ENCODE peak calls at places on chromosome 20, in eight cellular contexts. T is heart left ventricle, B is IMR-90, A is A549, K is gastrocnemius medialis, G is ovary, X is uterus, R is HCT116. W is an unnamed sample.

GRCh38 chr20:18679020-18679419 is 91.2 kb downstream of the DTD1 start:
- DNase-seq in T (no peak), B (peak; percentile 39), A (peak; percentile 16), K (no peak), G (no peak), X (no peak), R (no peak), W (no peak)

GRCh38 chr20:34452281-34452982 is 63.8 kb upstream of the DYNLRB1 start:
- DNase-seq in T (no peak), B (peak; percentile 57), A (no peak), K (no peak), G (no peak), X (no peak), R (no peak), W (no peak)

GRCh38 chr20:39935921-39936320 is 753.1 kb downstream of the MAFB start:
- DNase-seq in T (no peak), B (no peak), A (no peak), K (no peak), G (no peak), X (no peak), R (no peak), W (peak; percentile 32)

GRCh38 chr20:47667531-47668312 is 117.6 kb downstream of the SULF2 start:
- DNase-seq in T (no peak), B (no peak), A (no peak), K (no peak), G (no peak), X (no peak), R (no peak), W (no peak)

GRCh38 chr20:16984481-16984880 is 236.3 kb downstream of the OTOR start:
- DNase-seq in T (no peak), B (no peak), A (no peak), K (no peak), G (no peak), X (no peak), R (no peak), W (no peak)

GRCh38 chr20:37384683-37385174 is 38.8 kb downstream of the SRC start:
- DNase-seq in T (peak; percentile 75), B (peak; percentile 38), A (peak; percentile 79), K (no peak), G (peak; percentile 69), X (peak; percentile 57), R (no peak), W (peak; percentile 93)

GRCh38 chr20:42082611-42083010 is 464.4 kb upstream of the CHD6 start:
- DNase-seq in T (peak; percentile 92), B (peak; percentile 0), A (no peak), K (peak; percentile 25), G (peak; percentile 26), X (no peak), R (no peak), W (no peak)

GRCh38 chr20:62961799-62962198 is 9.3 kb downstream of the SLC17A9 start:
- DNase-seq in T (no peak), B (no peak), A (no peak), K (no peak), G (no peak), X (no peak), R (no peak), W (no peak)

GRCh38 chr20:36572701-36573102 is 695 bp upstream of the TGIF2 start:
- DNase-seq in T (peak; percentile 51), B (peak; percentile 51), A (peak; percentile 19), K (no peak), G (no peak), X (no peak), R (no peak), W (no peak)

GRCh38 chr20:34129518-34130162 is 17.6 kb upstream of the EIF2S2 start:
- DNase-seq in T (peak; percentile 41), B (peak; percentile 73), A (peak; percentile 77), K (peak; percentile 31), G (peak; percentile 54), X (peak; percentile 65), R (peak; percentile 75), W (peak; percentile 61)

GRCh38 chr20:50292324-50293243 is 102.0 kb downstream of the CEBPB start:
- DNase-seq in T (peak; percentile 95), B (peak; percentile 99), A (peak; percentile 97), K (peak; percentile 89), G (peak; percentile 99), X (peak; percentile 98), R (no peak), W (peak; percentile 98)

GRCh38 chr20:10648651-10649050 is 25.1 kb downstream of the JAG1 start:
- DNase-seq in T (no peak), B (peak; percentile 91), A (no peak), K (no peak), G (peak; percentile 1), X (no peak), R (no peak), W (no peak)

GRCh38 chr20:43563429-43563828 is 4.6 kb downstream of the SGK2 start:
- DNase-seq in T (no peak), B (no peak), A (peak; percentile 22), K (no peak), G (no peak), X (no peak), R (no peak), W (no peak)

GRCh38 chr20:33673411-33674293 is 576 bp downstream of the NECAB3 start:
- DNase-seq in T (no peak), B (peak; percentile 40), A (no peak), K (no peak), G (no peak), X (no peak), R (no peak), W (no peak)

GRCh38 chr20:46701556-46701955 is 7.9 kb upstream of the SLC2A10 start:
- DNase-seq in T (no peak), B (no peak), A (no peak), K (no peak), G (no peak), X (no peak), R (no peak), W (no peak)

GRCh38 chr20:53942121-53942816 is 128.1 kb downstream of the BCAS1 start:
- DNase-seq in T (no peak), B (no peak), A (no peak), K (no peak), G (no peak), X (no peak), R (no peak), W (no peak)

GRCh38 chr20:21503345-21503744 is 10.5 kb downstream of the NKX2-2 start:
- DNase-seq in T (no peak), B (peak; percentile 14), A (no peak), K (no peak), G (no peak), X (no peak), R (no peak), W (no peak)

GRCh38 chr20:760751-761417 is 7.4 kb downstream of the SLC52A3 start:
- DNase-seq in T (no peak), B (no peak), A (peak; percentile 65), K (no peak), G (no peak), X (no peak), R (peak; percentile 47), W (no peak)

GRCh38 chr20:49099011-49099410 is 52.9 kb downstream of the CSE1L start:
- DNase-seq in T (no peak), B (no peak), A (no peak), K (no peak), G (no peak), X (no peak), R (no peak), W (no peak)
- TF ChIP-seq POLR2A in T (no peak), B (no peak), A (no peak), K (no peak), G (no peak), X (no peak), R (no peak), W (no peak)

DNA sequence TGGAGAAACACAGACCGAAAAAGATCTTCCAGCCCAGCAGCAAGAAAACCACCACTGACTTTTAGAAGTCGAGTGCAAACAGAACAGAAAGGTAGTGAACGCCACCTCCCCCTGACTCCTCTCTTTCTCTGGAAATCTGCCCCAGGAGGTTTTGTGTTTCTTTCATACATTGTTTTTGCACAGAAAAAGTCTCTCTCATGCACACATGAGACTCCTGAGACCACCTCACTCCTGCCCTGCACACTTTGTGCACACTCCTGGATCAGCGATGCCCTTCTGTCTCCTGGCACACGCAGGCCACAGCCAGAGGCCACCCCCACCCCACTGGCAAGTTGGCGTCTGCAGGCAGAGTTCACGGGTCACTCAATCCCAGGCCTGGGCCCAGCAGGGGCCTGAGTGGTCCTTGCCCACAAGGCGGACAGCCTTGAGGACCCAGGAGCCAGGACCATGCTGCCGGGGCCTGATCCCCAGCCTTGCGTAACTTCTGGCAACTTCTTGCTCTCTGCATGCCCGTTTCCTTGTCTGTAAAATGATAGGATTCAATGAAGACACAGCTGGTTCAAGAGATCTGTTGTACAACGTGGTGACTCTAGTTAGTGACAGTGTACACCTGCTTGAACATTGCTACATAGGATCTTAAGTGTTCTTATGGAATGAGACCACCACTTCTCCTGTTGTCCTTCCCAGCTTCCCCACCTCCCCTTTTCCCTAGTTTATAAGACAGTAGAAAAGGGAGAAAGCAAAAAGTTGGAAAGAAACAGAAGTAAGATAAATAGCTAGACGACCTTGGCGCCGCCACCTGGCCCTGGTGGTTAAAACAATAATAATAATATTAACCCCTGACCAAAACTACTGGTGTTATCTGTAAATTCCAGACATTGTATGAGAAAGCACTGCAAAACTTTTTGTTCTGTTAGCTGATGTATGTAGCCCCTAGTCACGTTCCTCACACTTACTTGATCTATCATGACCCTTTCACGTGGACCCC is 30.2 kb upstream of the CST7 start:
- DNase-seq in T (no peak), B (no peak), A (no peak), K (no peak), G (no peak), X (no peak), R (no peak), W (peak; percentile 71)
- TF ChIP-seq POLR2A in T (no peak), B (no peak), A (no peak), K (no peak), G (no peak), X (no peak), R (no peak), W (no peak)

GRCh38 chr20:6007529-6008103 is 46.2 kb downstream of the LRRN4 start:
- DNase-seq in T (no peak), B (no peak), A (no peak), K (no peak), G (no peak), X (no peak), R (no peak), W (no peak)
- TF ChIP-seq POLR2A in T (no peak), B (no peak), A (no peak), K (no peak), G (no peak), X (no peak), R (no peak), W (no peak)

GRCh38 chr20:5128886-5129285 is 2.1 kb downstream of the CDS2 start:
- DNase-seq in T (no peak), B (no peak), A (no peak), K (no peak), G (no peak), X (no peak), R (no peak), W (no peak)

GRCh38 chr20:5131502-5131901 is 4.7 kb downstream of the CDS2 start:
- DNase-seq in T (no peak), B (no peak), A (no peak), K (no peak), G (no peak), X (no peak), R (no peak), W (no peak)

GRCh38 chr20:5126512-5127203 is at the start of gene CDS2:
- DNase-seq in T (peak; percentile 100), B (peak; percentile 97), A (peak; percentile 100), K (peak; percentile 100), G (peak; percentile 100), X (peak; percentile 100), R (peak; percentile 97), W (peak; percentile 100)

GRCh38 chr20:5127859-5128409 is 1.1 kb downstream of the CDS2 start:
- DNase-seq in T (no peak), B (no peak), A (no peak), K (no peak), G (no peak), X (no peak), R (no peak), W (no peak)

GRCh38 chr20:5127204-5127858 is 523 bp downstream of the CDS2 start:
- DNase-seq in T (peak; percentile 68), B (peak; percentile 56), A (peak; percentile 70), K (peak; percentile 16), G (peak; percentile 56), X (peak; percentile 47), R (no peak), W (peak; percentile 92)
- TF ChIP-seq POLR2A in T (no peak), B (no peak), A (no peak), K (peak; percentile 36), G (no peak), X (no peak), R (no peak), W (no peak)